ENCODE peak calls at places on chromosomes 1 and 21, in ten cellular contexts. V is IMR-90, U is mammary epithelial cell, R is hepatocyte, J is Karpas-422, L is neuronal stem cell, B is GM23338, I is fibroblast of lung, M is osteoblast, P is neural progenitor cell. A is an unnamed sample.

GRCh38 chr1:8019229-8019620 is 6.9 kb downstream of the ERRFI1 start:
- DNase-seq in V (no peak), U (no peak), R (no peak), J (no peak), L (no peak), B (no peak), I (peak; percentile 8), M (no peak), P (no peak), A (no peak)

GRCh38 chr1:45883633-45884032 is 80.2 kb downstream of the MAST2 start:
- DNase-seq in V (peak; percentile 70), U (no peak), R (no peak), J (no peak), L (no peak), B (no peak), I (no peak), M (peak; percentile 32), P (no peak), A (no peak)

GRCh38 chr21:33302796-33303195 is 22.0 kb upstream of the IFNAR1 start:
- DNase-seq in V (no peak), U (no peak), R (no peak), J (no peak), L (no peak), B (peak; percentile 50), I (no peak), M (no peak), P (no peak), A (no peak)

GRCh38 chr21:41943468-41944250 is 10.2 kb downstream of the C2CD2 start:
- DNase-seq in V (no peak), U (no peak), R (no peak), J (no peak), L (no peak), B (no peak), I (no peak), M (no peak), P (no peak), A (no peak)

GRCh38 chr1:181674617-181675016 is 191.3 kb downstream of the CACNA1E start:
- DNase-seq in V (no peak), U (no peak), R (no peak), J (no peak), L (no peak), B (peak; percentile 2), I (no peak), M (no peak), P (no peak), A (no peak)

GRCh38 chr21:29741761-29742160 is 198.0 kb downstream of the GRIK1 start:
- DNase-seq in V (no peak), U (no peak), R (no peak), J (no peak), L (no peak), B (no peak), I (no peak), M (no peak), P (no peak), A (no peak)

GRCh38 chr21:36454706-36455105 is 25.2 kb downstream of the CLDN14 start:
- DNase-seq in V (no peak), U (no peak), R (no peak), J (no peak), L (no peak), B (no peak), I (no peak), M (no peak), P (no peak), A (no peak)

GRCh38 chr1:199546323-199546722 is 481.2 kb upstream of the NR5A2 start:
- DNase-seq in V (peak; percentile 53), U (peak; percentile 30), R (no peak), J (no peak), L (no peak), B (no peak), I (no peak), M (no peak), P (no peak), A (no peak)

GRCh38 chr21:35861656-35862055 is 198.7 kb downstream of the SETD4 start:
- DNase-seq in V (peak; percentile 13), U (no peak), R (peak; percentile 19), J (no peak), L (no peak), B (no peak), I (no peak), M (peak; percentile 55), P (no peak), A (no peak)

GRCh38 chr1:235767795-235768194 is 98.9 kb downstream of the LYST start:
- DNase-seq in V (no peak), U (no peak), R (no peak), J (no peak), L (no peak), B (no peak), I (no peak), M (no peak), P (no peak), A (no peak)

GRCh38 chr21:34200288-34200905 is 127.0 kb downstream of the MRPS6 start:
- DNase-seq in V (no peak), U (no peak), R (no peak), J (no peak), L (no peak), B (no peak), I (peak; percentile 14), M (no peak), P (no peak), A (no peak)

GRCh38 chr1:226308166-226308722 is 720 bp downstream of the LIN9 start:
- DNase-seq in V (no peak), U (no peak), R (no peak), J (peak; percentile 71), L (no peak), B (peak; percentile 51), I (no peak), M (peak; percentile 61), P (peak; percentile 5), A (peak; percentile 51)

GRCh38 chr1:93013311-93014091 is 52.2 kb upstream of the DIPK1A start:
- DNase-seq in V (no peak), U (no peak), R (no peak), J (peak; percentile 65), L (no peak), B (no peak), I (no peak), M (no peak), P (no peak), A (no peak)
- H2AFZ ChIP-seq in V (no peak overlapping the region), U (no peak overlapping the region), R (no peak overlapping the region), J (peak overlapping the region; percentile 36), L (no peak overlapping the region), B (no peak overlapping the region), I (no peak overlapping the region), M (no peak overlapping the region), P (no peak overlapping the region), A (no peak overlapping the region)

GRCh38 chr1:224513383-224513782 is 78.8 kb upstream of the WDR26 start:
- DNase-seq in V (no peak), U (no peak), R (no peak), J (no peak), L (no peak), B (peak; percentile 36), I (no peak), M (no peak), P (no peak), A (no peak)
- H2AFZ ChIP-seq in V (peak overlapping the region; percentile 2), U (no peak overlapping the region), R (no peak overlapping the region), J (no peak overlapping the region), L (peak overlapping the region; percentile 72), B (no peak overlapping the region), I (no peak overlapping the region), M (peak overlapping the region; percentile 20), P (no peak overlapping the region), A (peak overlapping the region; percentile 76)

DNA sequence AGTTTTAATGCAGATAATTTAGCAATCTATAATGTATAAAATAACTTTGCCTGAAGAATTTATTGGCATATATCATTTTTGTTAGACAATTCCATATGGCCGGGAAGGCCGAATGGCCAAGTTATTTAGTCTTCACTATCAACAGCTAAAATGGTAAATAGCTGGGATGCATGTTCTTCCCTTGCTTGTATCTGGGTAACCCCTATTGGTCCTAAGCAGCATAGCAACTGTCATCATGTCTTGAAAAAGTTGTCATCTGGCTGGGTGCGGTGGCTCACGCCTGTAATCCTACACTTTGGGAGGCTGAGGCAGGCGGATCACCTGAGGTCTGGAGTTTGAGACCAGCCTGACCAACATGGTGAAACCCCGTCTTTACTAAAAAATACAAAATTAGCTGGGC is 340.0 kb upstream of the DPYD start:
- DNase-seq in V (no peak), U (no peak), R (no peak), J (no peak), L (no peak), B (peak; percentile 46), I (no peak), M (no peak), P (no peak), A (no peak)
- H2AFZ ChIP-seq in V (no peak overlapping the region), U (no peak overlapping the region), R (no peak overlapping the region), J (no peak overlapping the region), L (no peak overlapping the region), B (no peak overlapping the region), I (no peak overlapping the region), M (no peak overlapping the region), P (no peak overlapping the region), A (no peak overlapping the region)

DNA sequence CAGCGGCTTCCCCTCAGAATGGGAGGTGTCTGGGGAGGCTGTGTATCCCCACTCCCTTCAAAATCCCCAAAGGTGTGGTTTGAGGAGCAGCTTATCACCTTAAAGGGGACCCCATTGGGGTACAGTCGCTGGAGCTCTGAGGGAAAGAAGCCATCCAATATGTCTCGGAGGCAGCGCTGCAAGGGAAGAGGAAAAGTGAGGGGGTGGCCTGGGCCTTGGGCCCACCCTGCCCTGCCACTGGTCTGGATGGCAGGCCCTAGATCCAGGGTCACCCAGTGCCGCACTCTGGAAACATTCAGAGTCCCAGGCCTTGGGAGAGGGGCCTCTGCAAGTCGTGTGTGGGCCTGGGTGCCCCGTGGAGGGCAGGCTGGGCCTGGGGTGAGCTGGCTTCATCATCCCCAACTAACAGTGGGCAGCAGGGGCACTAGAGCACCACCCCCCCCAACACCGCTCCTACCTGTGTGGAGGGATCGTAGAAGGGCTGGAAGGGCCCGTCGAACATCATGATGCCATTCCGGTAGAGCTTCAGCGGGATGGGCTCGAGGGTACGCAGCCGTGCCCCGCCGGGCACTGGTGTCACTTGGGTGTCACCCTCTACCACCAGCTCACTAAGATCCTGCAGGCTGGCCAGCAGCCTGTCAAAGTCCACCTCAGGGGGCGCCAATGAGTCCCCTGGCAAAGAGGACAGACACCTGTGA is 5.6 kb downstream of the SH3BGRL3 start:
- DNase-seq in V (no peak), U (no peak), R (no peak), J (peak; percentile 90), L (no peak), B (peak; percentile 90), I (no peak), M (peak; percentile 62), P (peak; percentile 82), A (peak; percentile 53)
- H2AFZ ChIP-seq in V (peak overlapping the region; percentile 88), U (no peak overlapping the region), R (no peak overlapping the region), J (no peak overlapping the region), L (no peak overlapping the region), B (no peak overlapping the region), I (no peak overlapping the region), M (no peak overlapping the region), P (no peak overlapping the region), A (no peak overlapping the region)

DNA sequence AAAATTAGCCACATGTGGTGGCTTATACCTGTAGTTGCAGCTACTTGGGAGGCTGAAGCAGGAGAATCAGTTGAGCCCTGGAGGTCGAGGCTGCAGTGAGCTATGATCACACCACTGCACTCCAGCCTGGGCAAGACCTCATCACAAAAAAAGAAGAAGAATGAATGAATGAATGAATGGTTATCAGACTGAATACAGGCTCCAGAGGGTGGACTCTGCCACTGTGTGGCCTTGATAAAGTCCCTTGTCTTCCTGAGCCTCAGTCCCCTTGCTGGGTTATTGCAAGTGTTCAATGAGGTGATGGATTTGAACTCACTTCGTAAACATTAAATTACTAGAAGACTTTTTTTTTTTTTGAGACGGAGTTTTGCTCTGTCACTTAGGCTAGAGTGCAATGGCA is 24.7 kb downstream of the SHISAL2A start:
- DNase-seq in V (no peak), U (no peak), R (no peak), J (no peak), L (no peak), B (no peak), I (no peak), M (no peak), P (no peak), A (no peak)
- H2AFZ ChIP-seq in V (no peak overlapping the region), U (no peak overlapping the region), R (no peak overlapping the region), J (no peak overlapping the region), L (no peak overlapping the region), B (no peak overlapping the region), I (no peak overlapping the region), M (no peak overlapping the region), P (no peak overlapping the region), A (no peak overlapping the region)

A was measured in DND-41.